ENCODE peak calls at places on chromosome 9, in five cellular contexts. One of them, this sample, is unnamed.

GRCh38 chr9:34380511-34381315 is 4.0 kb upstream of the MYORG start:
- DNase-seq in EL: peak
- DNase-seq in mucosa of gallbladder: peak
- DNase-seq in activated CD4-positive, alpha-beta T cell treated with anti-CD3 and anti-CD28 coated beads, Interleukin-2, amount 50 U/mL, for 1 hour: peak
- DNase-seq in NCI-H1436 treated with DMSO at 0.1 percent for 48 hours: no peak
- DNase-seq in this sample: no peak

GRCh38 chr9:120099064-120099463 is 480.9 kb downstream of the CDK5RAP2 start:
- DNase-seq in EL: no peak
- DNase-seq in mucosa of gallbladder: no peak
- DNase-seq in activated CD4-positive, alpha-beta T cell treated with anti-CD3 and anti-CD28 coated beads, Interleukin-2, amount 50 U/mL, for 1 hour: no peak
- DNase-seq in NCI-H1436 treated with DMSO at 0.1 percent for 48 hours: no peak
- DNase-seq in this sample: no peak

GRCh38 chr9:38662763-38663593 is 42.6 kb upstream of the ANKRD18A start:
- DNase-seq in EL: no peak
- DNase-seq in mucosa of gallbladder: no peak
- DNase-seq in activated CD4-positive, alpha-beta T cell treated with anti-CD3 and anti-CD28 coated beads, Interleukin-2, amount 50 U/mL, for 1 hour: no peak
- DNase-seq in NCI-H1436 treated with DMSO at 0.1 percent for 48 hours: no peak
- DNase-seq in this sample: no peak

GRCh38 chr9:121498487-121499176 is 1.0 kb downstream of the GGTA1 start:
- DNase-seq in EL: peak
- DNase-seq in mucosa of gallbladder: no peak
- DNase-seq in activated CD4-positive, alpha-beta T cell treated with anti-CD3 and anti-CD28 coated beads, Interleukin-2, amount 50 U/mL, for 1 hour: no peak
- DNase-seq in NCI-H1436 treated with DMSO at 0.1 percent for 48 hours: no peak
- DNase-seq in this sample: no peak

GRCh38 chr9:84297162-84297821 is 43.3 kb downstream of the SLC28A3 start:
- DNase-seq in EL: peak
- DNase-seq in mucosa of gallbladder: no peak
- DNase-seq in activated CD4-positive, alpha-beta T cell treated with anti-CD3 and anti-CD28 coated beads, Interleukin-2, amount 50 U/mL, for 1 hour: no peak
- DNase-seq in NCI-H1436 treated with DMSO at 0.1 percent for 48 hours: no peak
- DNase-seq in this sample: peak

GRCh38 chr9:82934949-82935348 is 128.0 kb downstream of the RASEF start:
- DNase-seq in EL: peak
- DNase-seq in mucosa of gallbladder: peak
- DNase-seq in activated CD4-positive, alpha-beta T cell treated with anti-CD3 and anti-CD28 coated beads, Interleukin-2, amount 50 U/mL, for 1 hour: no peak
- DNase-seq in NCI-H1436 treated with DMSO at 0.1 percent for 48 hours: no peak
- DNase-seq in this sample: peak

GRCh38 chr9:96554326-96554725 is 65.3 kb downstream of the CDC14B start:
- DNase-seq in EL: peak
- DNase-seq in mucosa of gallbladder: no peak
- DNase-seq in activated CD4-positive, alpha-beta T cell treated with anti-CD3 and anti-CD28 coated beads, Interleukin-2, amount 50 U/mL, for 1 hour: no peak
- DNase-seq in NCI-H1436 treated with DMSO at 0.1 percent for 48 hours: no peak
- DNase-seq in this sample: peak

GRCh38 chr9:127676636-127677035 is 30.2 kb upstream of the CFAP157 start:
- DNase-seq in EL: no peak
- DNase-seq in mucosa of gallbladder: no peak
- DNase-seq in activated CD4-positive, alpha-beta T cell treated with anti-CD3 and anti-CD28 coated beads, Interleukin-2, amount 50 U/mL, for 1 hour: no peak
- DNase-seq in NCI-H1436 treated with DMSO at 0.1 percent for 48 hours: no peak
- DNase-seq in this sample: no peak

GRCh38 chr9:121292801-121293241 is 24.9 kb downstream of the GSN start:
- DNase-seq in EL: no peak
- DNase-seq in mucosa of gallbladder: no peak
- DNase-seq in activated CD4-positive, alpha-beta T cell treated with anti-CD3 and anti-CD28 coated beads, Interleukin-2, amount 50 U/mL, for 1 hour: no peak
- DNase-seq in NCI-H1436 treated with DMSO at 0.1 percent for 48 hours: no peak
- DNase-seq in this sample: no peak

GRCh38 chr9:129455151-129455995 is 165.5 kb downstream of the C9orf50 start:
- DNase-seq in EL: peak
- DNase-seq in mucosa of gallbladder: no peak
- DNase-seq in activated CD4-positive, alpha-beta T cell treated with anti-CD3 and anti-CD28 coated beads, Interleukin-2, amount 50 U/mL, for 1 hour: no peak
- DNase-seq in NCI-H1436 treated with DMSO at 0.1 percent for 48 hours: no peak
- DNase-seq in this sample: no peak

GRCh38 chr9:16912197-16912596 is 41.7 kb upstream of the BNC2 start:
- DNase-seq in EL: no peak
- DNase-seq in mucosa of gallbladder: no peak
- DNase-seq in activated CD4-positive, alpha-beta T cell treated with anti-CD3 and anti-CD28 coated beads, Interleukin-2, amount 50 U/mL, for 1 hour: no peak
- DNase-seq in NCI-H1436 treated with DMSO at 0.1 percent for 48 hours: no peak
- DNase-seq in this sample: no peak

GRCh38 chr9:14146201-14146890 is 167.6 kb downstream of the NFIB start:
- DNase-seq in EL: no peak
- DNase-seq in mucosa of gallbladder: no peak
- DNase-seq in activated CD4-positive, alpha-beta T cell treated with anti-CD3 and anti-CD28 coated beads, Interleukin-2, amount 50 U/mL, for 1 hour: no peak
- DNase-seq in NCI-H1436 treated with DMSO at 0.1 percent for 48 hours: no peak
- DNase-seq in this sample: no peak

GRCh38 chr9:107782381-107782780 is 292.8 kb upstream of the KLF4 start:
- DNase-seq in EL: peak
- DNase-seq in mucosa of gallbladder: no peak
- DNase-seq in activated CD4-positive, alpha-beta T cell treated with anti-CD3 and anti-CD28 coated beads, Interleukin-2, amount 50 U/mL, for 1 hour: no peak
- DNase-seq in NCI-H1436 treated with DMSO at 0.1 percent for 48 hours: no peak
- DNase-seq in this sample: no peak

GRCh38 chr9:34457266-34458012 is 931 bp downstream of the FAM219A start:
- DNase-seq in EL: peak
- DNase-seq in mucosa of gallbladder: peak
- DNase-seq in activated CD4-positive, alpha-beta T cell treated with anti-CD3 and anti-CD28 coated beads, Interleukin-2, amount 50 U/mL, for 1 hour: no peak
- DNase-seq in NCI-H1436 treated with DMSO at 0.1 percent for 48 hours: no peak
- DNase-seq in this sample: peak

GRCh38 chr9:97395745-97396144 is 16.2 kb upstream of the TDRD7 start:
- DNase-seq in EL: no peak
- DNase-seq in mucosa of gallbladder: no peak
- DNase-seq in activated CD4-positive, alpha-beta T cell treated with anti-CD3 and anti-CD28 coated beads, Interleukin-2, amount 50 U/mL, for 1 hour: no peak
- DNase-seq in NCI-H1436 treated with DMSO at 0.1 percent for 48 hours: no peak
- DNase-seq in this sample: no peak

GRCh38 chr9:346114-346513 is 131.4 kb downstream of the DOCK8 start:
- DNase-seq in EL: no peak
- DNase-seq in mucosa of gallbladder: no peak
- DNase-seq in activated CD4-positive, alpha-beta T cell treated with anti-CD3 and anti-CD28 coated beads, Interleukin-2, amount 50 U/mL, for 1 hour: no peak
- DNase-seq in NCI-H1436 treated with DMSO at 0.1 percent for 48 hours: no peak
- DNase-seq in this sample: no peak

GRCh38 chr9:36862206-36863145 is 171.6 kb downstream of the PAX5 start:
- DNase-seq in EL: peak
- DNase-seq in mucosa of gallbladder: peak
- DNase-seq in activated CD4-positive, alpha-beta T cell treated with anti-CD3 and anti-CD28 coated beads, Interleukin-2, amount 50 U/mL, for 1 hour: no peak
- DNase-seq in NCI-H1436 treated with DMSO at 0.1 percent for 48 hours: no peak
- DNase-seq in this sample: no peak

GRCh38 chr9:7961076-7961475 is 161.5 kb upstream of the DMAC1 start:
- DNase-seq in EL: no peak
- DNase-seq in mucosa of gallbladder: no peak
- DNase-seq in activated CD4-positive, alpha-beta T cell treated with anti-CD3 and anti-CD28 coated beads, Interleukin-2, amount 50 U/mL, for 1 hour: no peak
- DNase-seq in NCI-H1436 treated with DMSO at 0.1 percent for 48 hours: no peak
- DNase-seq in this sample: no peak

GRCh38 chr9:104863180-104863883 is 64.6 kb downstream of the ABCA1 start:
- DNase-seq in EL: peak
- DNase-seq in mucosa of gallbladder: peak
- DNase-seq in activated CD4-positive, alpha-beta T cell treated with anti-CD3 and anti-CD28 coated beads, Interleukin-2, amount 50 U/mL, for 1 hour: peak
- DNase-seq in NCI-H1436 treated with DMSO at 0.1 percent for 48 hours: peak
- DNase-seq in this sample: peak

GRCh38 chr9:89774971-89775370 is 170.2 kb downstream of the GADD45G start:
- DNase-seq in EL: no peak
- DNase-seq in mucosa of gallbladder: no peak
- DNase-seq in activated CD4-positive, alpha-beta T cell treated with anti-CD3 and anti-CD28 coated beads, Interleukin-2, amount 50 U/mL, for 1 hour: no peak
- DNase-seq in NCI-H1436 treated with DMSO at 0.1 percent for 48 hours: no peak
- DNase-seq in this sample: no peak

GRCh38 chr9:16505159-16505558 is 365.3 kb downstream of the BNC2 start:
- DNase-seq in EL: peak
- DNase-seq in mucosa of gallbladder: no peak
- DNase-seq in activated CD4-positive, alpha-beta T cell treated with anti-CD3 and anti-CD28 coated beads, Interleukin-2, amount 50 U/mL, for 1 hour: no peak
- DNase-seq in NCI-H1436 treated with DMSO at 0.1 percent for 48 hours: no peak
- DNase-seq in this sample: no peak

GRCh38 chr9:92138157-92138959 is 23.1 kb upstream of the SPTLC1 start:
- DNase-seq in EL: peak
- DNase-seq in mucosa of gallbladder: peak
- DNase-seq in activated CD4-positive, alpha-beta T cell treated with anti-CD3 and anti-CD28 coated beads, Interleukin-2, amount 50 U/mL, for 1 hour: peak
- DNase-seq in NCI-H1436 treated with DMSO at 0.1 percent for 48 hours: no peak
- DNase-seq in this sample: peak

GRCh38 chr9:3191715-3192114 is 334.1 kb downstream of the RFX3 start:
- DNase-seq in EL: no peak
- DNase-seq in mucosa of gallbladder: no peak
- DNase-seq in activated CD4-positive, alpha-beta T cell treated with anti-CD3 and anti-CD28 coated beads, Interleukin-2, amount 50 U/mL, for 1 hour: no peak
- DNase-seq in NCI-H1436 treated with DMSO at 0.1 percent for 48 hours: no peak
- DNase-seq in this sample: no peak

GRCh38 chr9:79210541-79211243 is 361.1 kb upstream of the TLE4 start:
- DNase-seq in EL: no peak
- DNase-seq in mucosa of gallbladder: no peak
- DNase-seq in activated CD4-positive, alpha-beta T cell treated with anti-CD3 and anti-CD28 coated beads, Interleukin-2, amount 50 U/mL, for 1 hour: no peak
- DNase-seq in NCI-H1436 treated with DMSO at 0.1 percent for 48 hours: peak
- DNase-seq in this sample: no peak

GRCh38 chr9:134390537-134390936 is 64.3 kb downstream of the RXRA start:
- DNase-seq in EL: no peak
- DNase-seq in mucosa of gallbladder: no peak
- DNase-seq in activated CD4-positive, alpha-beta T cell treated with anti-CD3 and anti-CD28 coated beads, Interleukin-2, amount 50 U/mL, for 1 hour: peak
- DNase-seq in NCI-H1436 treated with DMSO at 0.1 percent for 48 hours: no peak
- DNase-seq in this sample: no peak

GRCh38 chr9:109593612-109594011 is 95.5 kb upstream of the PTPN3 start:
- DNase-seq in EL: no peak
- DNase-seq in mucosa of gallbladder: no peak
- DNase-seq in activated CD4-positive, alpha-beta T cell treated with anti-CD3 and anti-CD28 coated beads, Interleukin-2, amount 50 U/mL, for 1 hour: no peak
- DNase-seq in NCI-H1436 treated with DMSO at 0.1 percent for 48 hours: no peak
- DNase-seq in this sample: no peak

GRCh38 chr9:16062542-16063240 is 509.8 kb downstream of the CCDC171 start:
- DNase-seq in EL: peak
- DNase-seq in mucosa of gallbladder: no peak
- DNase-seq in activated CD4-positive, alpha-beta T cell treated with anti-CD3 and anti-CD28 coated beads, Interleukin-2, amount 50 U/mL, for 1 hour: no peak
- DNase-seq in NCI-H1436 treated with DMSO at 0.1 percent for 48 hours: no peak
- DNase-seq in this sample: peak

GRCh38 chr9:5566054-5566618 is 55.8 kb downstream of the PDCD1LG2 start:
- DNase-seq in EL: no peak
- DNase-seq in mucosa of gallbladder: no peak
- DNase-seq in activated CD4-positive, alpha-beta T cell treated with anti-CD3 and anti-CD28 coated beads, Interleukin-2, amount 50 U/mL, for 1 hour: no peak
- DNase-seq in NCI-H1436 treated with DMSO at 0.1 percent for 48 hours: no peak
- DNase-seq in this sample: peak

GRCh38 chr9:97386265-97386633 is 25.6 kb upstream of the TDRD7 start:
- DNase-seq in EL: no peak
- DNase-seq in mucosa of gallbladder: no peak
- DNase-seq in activated CD4-positive, alpha-beta T cell treated with anti-CD3 and anti-CD28 coated beads, Interleukin-2, amount 50 U/mL, for 1 hour: no peak
- DNase-seq in NCI-H1436 treated with DMSO at 0.1 percent for 48 hours: no peak
- DNase-seq in this sample: no peak

GRCh38 chr9:129889461-129889935 is 54.2 kb downstream of the USP20 start:
- DNase-seq in EL: no peak
- DNase-seq in mucosa of gallbladder: no peak
- DNase-seq in activated CD4-positive, alpha-beta T cell treated with anti-CD3 and anti-CD28 coated beads, Interleukin-2, amount 50 U/mL, for 1 hour: peak
- DNase-seq in NCI-H1436 treated with DMSO at 0.1 percent for 48 hours: no peak
- DNase-seq in this sample: no peak

GRCh38 chr9:121319394-121319780 is 50.7 kb downstream of the STOM start:
- DNase-seq in EL: no peak
- DNase-seq in mucosa of gallbladder: no peak
- DNase-seq in activated CD4-positive, alpha-beta T cell treated with anti-CD3 and anti-CD28 coated beads, Interleukin-2, amount 50 U/mL, for 1 hour: no peak
- DNase-seq in NCI-H1436 treated with DMSO at 0.1 percent for 48 hours: no peak
- DNase-seq in this sample: no peak

GRCh38 chr9:79189511-79189924 is 382.2 kb upstream of the TLE4 start:
- DNase-seq in EL: peak
- DNase-seq in mucosa of gallbladder: no peak
- DNase-seq in activated CD4-positive, alpha-beta T cell treated with anti-CD3 and anti-CD28 coated beads, Interleukin-2, amount 50 U/mL, for 1 hour: no peak
- DNase-seq in NCI-H1436 treated with DMSO at 0.1 percent for 48 hours: no peak
- DNase-seq in this sample: peak

GRCh38 chr9:121298016-121298538 is 30.1 kb downstream of the GSN start:
- DNase-seq in EL: no peak
- DNase-seq in mucosa of gallbladder: no peak
- DNase-seq in activated CD4-positive, alpha-beta T cell treated with anti-CD3 and anti-CD28 coated beads, Interleukin-2, amount 50 U/mL, for 1 hour: no peak
- DNase-seq in NCI-H1436 treated with DMSO at 0.1 percent for 48 hours: no peak
- DNase-seq in this sample: no peak